ENCODE peak calls at places on chromosomes 3 and 15, in four cellular contexts. U is BJ, K is GM12865, C is nephron progenitor cell. Q is an unnamed sample.

GRCh38 chr3:195888311-195888761 is 20.0 kb downstream of the TNK2 start:
- DNase-seq in K (no peak), C (no peak), U (no peak), Q (no peak)

GRCh38 chr3:126083511-126083912 is 412 bp downstream of the SLC41A3 start:
- DNase-seq in U (no peak), C (peak), K (peak), Q (peak)

GRCh38 chr3:22172964-22173363 is 422.0 kb upstream of the ZNF385D start:
- DNase-seq in U (no peak), C (no peak), K (no peak), Q (no peak)

GRCh38 chr3:15502616-15503015 is 18.9 kb downstream of the COLQ start:
- DNase-seq in K (no peak), C (no peak), U (no peak), Q (no peak)

GRCh38 chr3:50652709-50653108 is 22.0 kb upstream of the DOCK3 start:
- DNase-seq in U (no peak), K (peak), C (peak), Q (peak)

GRCh38 chr3:14991818-14992612 is 44.6 kb downstream of the NR2C2 start:
- DNase-seq in K (no peak), U (no peak), C (no peak), Q (no peak)

GRCh38 chr3:194740859-194741486 is 55.3 kb downstream of the FAM43A start:
- DNase-seq in K (peak), C (no peak), U (peak), Q (no peak)

GRCh38 chr3:78754066-78754743 is 1013.6 kb downstream of the ROBO1 start:
- DNase-seq in K (no peak), C (no peak), U (no peak), Q (no peak)

GRCh38 chr15:51144021-51144532 is 49.4 kb upstream of the TNFAIP8L3 start:
- DNase-seq in U (peak), C (no peak), K (no peak), Q (no peak)

GRCh38 chr3:62874398-62875102 is 666 bp downstream of the CADPS start:
- DNase-seq in C (peak), K (no peak), U (no peak), Q (no peak)

GRCh38 chr3:11452312-11452711 is 180.1 kb downstream of the ATG7 start:
- DNase-seq in C (no peak), K (no peak), U (no peak), Q (no peak)

GRCh38 chr3:126083913-126084514 is at the start of gene SLC41A3:
- DNase-seq in U (peak), K (peak), C (peak), Q (peak)

GRCh38 chr15:92906563-92907081 is 6.5 kb downstream of the CHD2 start:
- DNase-seq in K (peak), U (no peak), C (no peak), Q (peak)

GRCh38 chr15:96276438-96277210 is 53.9 kb upstream of the NR2F2 start:
- DNase-seq in U (peak), K (no peak), C (no peak), Q (no peak)

GRCh38 chr3:46887980-46888494 is 10.5 kb downstream of the PTH1R start:
- DNase-seq in K (no peak), C (no peak), U (no peak), Q (no peak)

GRCh38 chr3:173191611-173192010 is 50.6 kb upstream of the SPATA16 start:
- DNase-seq in C (no peak), U (no peak), K (no peak), Q (no peak)

GRCh38 chr15:101052031-101052620 is 133.0 kb downstream of the LRRK1 start:
- DNase-seq in K (no peak), U (no peak), C (no peak), Q (no peak)

GRCh38 chr15:101051291-101052030 is 132.3 kb downstream of the LRRK1 start:
- DNase-seq in U (no peak), K (no peak), C (no peak), Q (no peak)

GRCh38 chr15:101054116-101054515 is 135.0 kb downstream of the LRRK1 start:
- DNase-seq in C (no peak), K (no peak), U (no peak), Q (no peak)

GRCh38 chr15:101053261-101053660 is 134.1 kb downstream of the LRRK1 start:
- DNase-seq in K (no peak), C (no peak), U (no peak), Q (no peak)

DNA sequence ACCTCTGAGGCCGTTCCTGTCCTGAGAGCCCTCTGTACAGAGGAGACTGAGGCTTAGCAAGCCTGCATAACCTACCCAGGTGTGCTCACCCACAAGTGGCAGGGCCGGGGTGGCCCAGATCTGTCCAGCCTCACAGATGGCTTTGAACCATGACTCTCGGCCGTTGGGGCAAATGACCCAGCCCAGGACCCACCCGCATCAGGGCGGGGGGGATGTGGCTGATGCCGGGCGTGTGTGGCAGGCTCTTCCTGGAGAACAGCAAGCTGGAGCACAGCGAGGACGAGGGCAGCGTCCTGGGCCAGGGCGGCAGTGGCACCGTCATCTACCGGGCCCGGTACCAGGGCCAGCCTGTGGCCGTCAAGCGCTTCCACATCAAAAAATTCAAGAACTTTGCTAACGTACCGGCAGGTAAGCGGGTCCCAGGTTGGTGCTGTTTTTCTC is 133.5 kb downstream of the LRRK1 start:
- DNase-seq in U (no peak), C (no peak), K (no peak), Q (no peak)
- TF ChIP-seq CTCF in U (no peak), C (no peak), K (no peak), Q (no peak)

GRCh38 chr15:56815247-56815646 is 81.9 kb upstream of the ZNF280D start:
- DNase-seq in K (no peak), C (no peak), U (no peak), Q (peak)

GRCh38 chr15:56817266-56817665 is 84.0 kb upstream of the ZNF280D start:
- DNase-seq in U (no peak), C (no peak), K (no peak), Q (no peak)

GRCh38 chr15:56820333-56820732 is 87.0 kb upstream of the ZNF280D start:
- DNase-seq in K (no peak), U (no peak), C (no peak), Q (no peak)

GRCh38 chr15:56814429-56814828 is 81.1 kb upstream of the ZNF280D start:
- DNase-seq in U (no peak), K (no peak), C (no peak), Q (no peak)

GRCh38 chr15:56817690-56818089 is 84.4 kb upstream of the ZNF280D start:
- DNase-seq in K (no peak), C (no peak), U (no peak), Q (no peak)
- TF ChIP-seq CTCF in K (no peak), C (no peak), U (no peak), Q (no peak)

GRCh38 chr3:123258811-123259420 is 57.2 kb downstream of the SEC22A start:
- DNase-seq in K (peak), C (no peak), U (no peak), Q (no peak)
- TF ChIP-seq CTCF in K (peak), C (peak), U (peak), Q (peak)

DNA sequence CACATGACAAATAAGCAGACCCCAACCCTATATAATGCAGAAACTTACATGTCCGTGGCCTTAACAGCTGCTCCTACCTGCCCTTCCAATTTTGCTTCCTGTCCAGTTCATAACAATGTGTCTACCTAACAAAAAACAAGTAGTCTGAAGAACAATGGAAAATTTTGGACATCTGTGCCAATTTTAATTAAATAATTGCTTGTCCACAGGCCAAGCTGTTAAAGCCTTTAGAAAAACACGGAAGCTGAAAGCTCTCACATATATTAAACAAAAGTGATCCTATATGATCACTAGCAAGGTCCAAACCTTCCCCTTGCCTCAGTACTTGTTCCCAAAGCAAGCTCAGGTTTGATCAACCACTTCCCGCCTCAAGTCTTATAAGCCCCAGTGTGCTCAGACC is 37.1 kb downstream of the MAGI1 start:
- DNase-seq in U (no peak), K (no peak), C (no peak), Q (no peak)
- TF ChIP-seq CTCF in U (no peak), K (no peak), C (no peak), Q (no peak)

GRCh38 chr3:123442908-123443307 is 6.0 kb downstream of the ADCY5 start:
- DNase-seq in U (no peak), C (no peak), K (no peak), Q (no peak)

GRCh38 chr3:123444023-123444422 is 4.9 kb downstream of the ADCY5 start:
- DNase-seq in U (no peak), K (no peak), C (peak), Q (no peak)

GRCh38 chr3:123446210-123446609 is 2.7 kb downstream of the ADCY5 start:
- DNase-seq in K (no peak), U (no peak), C (no peak), Q (no peak)

GRCh38 chr3:123445702-123446101 is 3.2 kb downstream of the ADCY5 start:
- DNase-seq in C (no peak), U (no peak), K (no peak), Q (no peak)

DNA sequence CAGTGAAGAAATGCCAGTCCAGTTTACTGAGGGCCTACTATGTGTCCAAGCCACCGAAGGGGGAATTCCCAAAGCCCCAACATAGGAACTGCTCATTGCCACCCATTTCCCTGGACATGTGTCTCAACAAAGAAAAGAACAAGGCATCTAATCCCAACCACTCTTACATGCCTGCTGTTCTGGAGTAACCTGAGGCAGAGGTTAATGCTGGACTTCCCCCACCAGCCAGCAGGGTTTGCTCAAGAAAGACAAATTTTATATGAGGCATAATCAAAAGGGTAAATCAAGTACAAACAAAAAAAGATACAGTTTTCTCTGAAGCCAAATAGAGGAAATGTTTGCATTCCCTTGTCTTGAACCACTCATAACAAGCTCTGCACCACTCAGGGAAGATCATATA is 4.1 kb downstream of the ADCY5 start:
- DNase-seq in C (no peak), K (no peak), U (no peak), Q (no peak)
- TF ChIP-seq CTCF in C (no peak), K (no peak), U (no peak), Q (peak)

GRCh38 chr3:61612211-61612995 is 51.0 kb downstream of the PTPRG start:
- DNase-seq in K (no peak), U (no peak), C (no peak), Q (no peak)

GRCh38 chr3:61613666-61614065 is 52.3 kb downstream of the PTPRG start:
- DNase-seq in K (no peak), U (no peak), C (no peak), Q (no peak)

GRCh38 chr3:61608072-61608471 is 46.7 kb downstream of the PTPRG start:
- DNase-seq in U (no peak), C (no peak), K (no peak), Q (no peak)

GRCh38 chr3:61608711-61609110 is 47.3 kb downstream of the PTPRG start:
- DNase-seq in K (no peak), C (no peak), U (no peak), Q (no peak)

GRCh38 chr3:61610316-61610715 is 48.9 kb downstream of the PTPRG start:
- DNase-seq in K (no peak), U (no peak), C (no peak), Q (no peak)
- TF ChIP-seq CTCF in K (no peak), U (no peak), C (no peak), Q (no peak)

Q was measured in activated CD8-positive, alpha-beta T cell treated with anti-CD3 and anti-CD28 coated beads for 36 hours.